ENCODE peak calls at places on chromosomes 5 and 9, in eight cellular contexts. M is Peyer's patch; U is neural progenitor cell; S is CD8-positive, alpha-beta memory T cell; Q is astrocyte; K is left ventricle myocardium inferior; N is transverse colon; P is right atrium auricular region. Z is an unnamed sample.

GRCh38 chr5:139725073-139725830 is 70.4 kb upstream of the PSD2 start:
- DNase-seq in M (peak; percentile 45), U (no peak), S (peak; percentile 23), Q (peak; percentile 65), K (no peak), N (no peak), P (peak; percentile 79), Z (peak; percentile 71)

GRCh38 chr9:12712532-12712931 is 19.3 kb downstream of the TYRP1 start:
- DNase-seq in M (no peak), U (no peak), S (no peak), Q (no peak), K (no peak), N (no peak), P (no peak), Z (no peak)

GRCh38 chr5:132714456-132715307 is 22.7 kb downstream of the KIF3A start:
- DNase-seq in M (no peak), U (no peak), S (no peak), Q (no peak), K (no peak), N (no peak), P (no peak), Z (no peak)

GRCh38 chr9:8895498-8896224 is 1096.1 kb upstream of the DMAC1 start:
- DNase-seq in M (no peak), U (peak; percentile 72), S (no peak), Q (peak; percentile 11), K (no peak), N (no peak), P (no peak), Z (peak; percentile 6)

GRCh38 chr5:56357426-56357825 is 124.3 kb upstream of the ANKRD55 start:
- DNase-seq in M (no peak), U (no peak), S (no peak), Q (no peak), K (no peak), N (no peak), P (no peak), Z (no peak)

GRCh38 chr5:32628049-32628803 is 42.9 kb downstream of the SUB1 start:
- DNase-seq in M (no peak), U (no peak), S (no peak), Q (peak; percentile 62), K (no peak), N (no peak), P (peak; percentile 62), Z (no peak)

GRCh38 chr5:141944086-141944485 is 13.9 kb downstream of the PCDH12 start:
- DNase-seq in M (peak; percentile 10), U (no peak), S (no peak), Q (no peak), K (no peak), N (no peak), P (no peak), Z (no peak)

GRCh38 chr5:154370119-154370518 is 75.7 kb upstream of the SAP30L start:
- DNase-seq in M (no peak), U (peak; percentile 24), S (no peak), Q (peak; percentile 46), K (no peak), N (no peak), P (no peak), Z (peak; percentile 67)

GRCh38 chr9:33082135-33082534 is 5.7 kb upstream of the SMU1 start:
- DNase-seq in M (no peak), U (no peak), S (no peak), Q (no peak), K (no peak), N (no peak), P (no peak), Z (no peak)

GRCh38 chr9:123048748-123049147 is 15.3 kb downstream of the GPR21 start:
- DNase-seq in M (no peak), U (no peak), S (no peak), Q (peak; percentile 28), K (no peak), N (no peak), P (no peak), Z (no peak)

GRCh38 chr5:148372331-148372730 is 11.4 kb upstream of the FBXO38 start:
- DNase-seq in M (no peak), U (no peak), S (no peak), Q (no peak), K (no peak), N (no peak), P (no peak), Z (no peak)

GRCh38 chr9:130235558-130236435 is 29.8 kb upstream of the HMCN2 start:
- DNase-seq in M (peak; percentile 74), U (peak; percentile 87), S (peak; percentile 77), Q (no peak), K (peak; percentile 65), N (peak; percentile 66), P (peak; percentile 75), Z (peak; percentile 46)

GRCh38 chr5:150492621-150493020 is 15.3 kb upstream of the NDST1 start:
- DNase-seq in M (no peak), U (no peak), S (no peak), Q (peak; percentile 76), K (no peak), N (no peak), P (no peak), Z (peak; percentile 62)

GRCh38 chr5:1547655-1548054 is 23.9 kb upstream of the LPCAT1 start:
- DNase-seq in M (no peak), U (no peak), S (no peak), Q (no peak), K (no peak), N (no peak), P (peak; percentile 26), Z (no peak)

GRCh38 chr5:144453753-144454152 is 283.1 kb downstream of the KCTD16 start:
- DNase-seq in M (no peak), U (no peak), S (no peak), Q (no peak), K (no peak), N (no peak), P (no peak), Z (no peak)

GRCh38 chr5:149056611-149057165 is 6.2 kb downstream of the SH3TC2 start:
- DNase-seq in M (no peak), U (no peak), S (no peak), Q (no peak), K (no peak), N (no peak), P (no peak), Z (no peak)

GRCh38 chr9:71928376-71928775 is 16.9 kb downstream of the C9orf85 start:
- DNase-seq in M (no peak), U (no peak), S (no peak), Q (no peak), K (no peak), N (no peak), P (no peak), Z (no peak)

GRCh38 chr9:110579763-110580255 is 268 bp upstream of the SVEP1 start:
- DNase-seq in M (no peak), U (peak; percentile 69), S (no peak), Q (peak; percentile 52), K (peak; percentile 23), N (no peak), P (no peak), Z (no peak)

GRCh38 chr5:99025298-99026045 is 96.7 kb upstream of the CHD1 start:
- DNase-seq in M (no peak), U (no peak), S (no peak), Q (no peak), K (no peak), N (peak; percentile 50), P (no peak), Z (no peak)

GRCh38 chr5:68522863-68523262 is 307.3 kb downstream of the PIK3R1 start:
- DNase-seq in M (no peak), U (no peak), S (no peak), Q (no peak), K (no peak), N (no peak), P (no peak), Z (no peak)
- H3K27ac ChIP-seq in M (no peak overlapping the region), U (no peak overlapping the region), S (no peak overlapping the region), Q (peak overlapping the region; percentile 36), K (no peak overlapping the region), N (peak overlapping the region; percentile 7), P (no peak overlapping the region), Z (peak overlapping the region; percentile 9)

GRCh38 chr9:38041564-38042267 is 27.3 kb downstream of the SHB start:
- DNase-seq in M (no peak), U (no peak), S (no peak), Q (no peak), K (no peak), N (no peak), P (no peak), Z (no peak)
- H3K4me3 ChIP-seq in M (no peak overlapping the region), U (no peak overlapping the region), S (no peak overlapping the region), Q (no peak overlapping the region), K (no peak overlapping the region), N (no peak overlapping the region), P (no peak overlapping the region), Z (no peak overlapping the region)

GRCh38 chr5:88692979-88693932 is 189.7 kb downstream of the MEF2C start:
- DNase-seq in M (no peak), U (no peak), S (no peak), Q (no peak), K (no peak), N (no peak), P (no peak), Z (no peak)
- H3K27me3 ChIP-seq in M (no peaks in the 10 kb centered on the region), U (peaks cover 100% of the 10 kb centered on the region), S (peaks cover 67% of the 10 kb centered on the region), Q (peaks cover 38% of the 10 kb centered on the region), K (peaks cover 100% of the 10 kb centered on the region), N (peaks cover 100% of the 10 kb centered on the region), P (peaks cover 71% of the 10 kb centered on the region), Z (peaks cover 82% of the 10 kb centered on the region)

GRCh38 chr5:119322948-119323629 is 32.7 kb upstream of the TNFAIP8 start:
- DNase-seq in M (no peak), U (no peak), S (no peak), Q (no peak), K (no peak), N (no peak), P (no peak), Z (no peak)

GRCh38 chr5:119324842-119325241 is 31.0 kb upstream of the TNFAIP8 start:
- DNase-seq in M (no peak), U (no peak), S (no peak), Q (no peak), K (no peak), N (no peak), P (no peak), Z (no peak)

GRCh38 chr5:119323630-119324000 is 32.2 kb upstream of the TNFAIP8 start:
- DNase-seq in M (no peak), U (no peak), S (no peak), Q (peak; percentile 42), K (no peak), N (no peak), P (no peak), Z (no peak)

GRCh38 chr5:119321569-119322311 is 34.1 kb upstream of the TNFAIP8 start:
- DNase-seq in M (no peak), U (no peak), S (no peak), Q (no peak), K (no peak), N (no peak), P (no peak), Z (no peak)

GRCh38 chr5:119322312-119322947 is 33.4 kb upstream of the TNFAIP8 start:
- DNase-seq in M (no peak), U (no peak), S (no peak), Q (no peak), K (no peak), N (no peak), P (no peak), Z (no peak)
- H3K27ac ChIP-seq in M (peak overlapping the region; percentile 36), U (no peak overlapping the region), S (peak overlapping the region; percentile 75), Q (peak overlapping the region; percentile 72), K (no peak overlapping the region), N (no peak overlapping the region), P (no peak overlapping the region), Z (no peak overlapping the region)

GRCh38 chr5:41708604-41708940 is 161.7 kb downstream of the OXCT1 start:
- DNase-seq in M (no peak), U (no peak), S (no peak), Q (no peak), K (no peak), N (peak; percentile 14), P (no peak), Z (no peak)
- H3K4me3 ChIP-seq in M (no peak overlapping the region), U (no peak overlapping the region), S (no peak overlapping the region), Q (no peak overlapping the region), K (no peak overlapping the region), N (no peak overlapping the region), P (no peak overlapping the region), Z (no peak overlapping the region)